ENCODE peak calls at places on chromosomes 3 and 15, in ten cellular contexts. Z is kidney, W is transverse colon, X is mucosa of descending colon, O is choroid plexus epithelial cell, G is spleen, D is PC-9, H is neural crest cell, U is heart left ventricle, A is AG09309. Q is an unnamed sample.
A peak's percentile ranks its signal among the peaks of the same experiment; 100 is the strongest.

GRCh38 chr3:37243811-37244748 is 69.7 kb upstream of the LRRFIP2 start:
- DNase-seq in U (peak; percentile 81), A (peak; percentile 46), X (peak; percentile 84), Z (peak; percentile 94), D (peak; percentile 77), W (peak; percentile 81), H (peak; percentile 42), O (peak; percentile 69), G (peak; percentile 90), Q (peak; percentile 53)

GRCh38 chr3:173841334-173841733 is 443.8 kb downstream of the NLGN1 start:
- DNase-seq in G (no peak), W (no peak), D (no peak), A (no peak), X (no peak), Z (no peak), H (no peak), U (no peak), O (peak; percentile 5), Q (no peak)

GRCh38 chr15:68354923-68355322 is 77.0 kb downstream of the ITGA11 start:
- DNase-seq in A (peak; percentile 96), X (no peak), O (peak; percentile 92), W (no peak), G (no peak), U (no peak), D (peak; percentile 79), H (no peak), Z (no peak), Q (no peak)

GRCh38 chr3:21356402-21356801 is 394.6 kb downstream of the ZNF385D start:
- DNase-seq in D (no peak), X (no peak), G (no peak), Z (no peak), H (no peak), O (no peak), U (no peak), A (peak; percentile 25), W (no peak), Q (no peak)

GRCh38 chr3:125357032-125357658 is 18.0 kb downstream of the ZNF148 start:
- DNase-seq in H (no peak), X (peak; percentile 59), A (no peak), W (peak; percentile 26), O (peak; percentile 37), D (no peak), G (peak; percentile 89), U (peak; percentile 45), Z (peak; percentile 81), Q (peak; percentile 42)

GRCh38 chr15:37767841-37768455 is 166.5 kb upstream of the TMCO5A start:
- DNase-seq in A (no peak), W (no peak), Z (no peak), H (no peak), D (no peak), O (peak; percentile 34), G (no peak), U (no peak), X (no peak), Q (no peak)

GRCh38 chr15:84789762-84790161 is 27.4 kb upstream of the ALPK3 start:
- DNase-seq in D (no peak), Z (no peak), G (no peak), W (no peak), A (no peak), O (no peak), H (no peak), U (no peak), X (no peak), Q (no peak)

GRCh38 chr15:100686021-100686724 is 83.8 kb downstream of the ASB7 start:
- DNase-seq in A (no peak), D (no peak), U (peak; percentile 30), Z (no peak), X (peak; percentile 62), W (no peak), O (no peak), G (no peak), H (no peak), Q (no peak)

DNA sequence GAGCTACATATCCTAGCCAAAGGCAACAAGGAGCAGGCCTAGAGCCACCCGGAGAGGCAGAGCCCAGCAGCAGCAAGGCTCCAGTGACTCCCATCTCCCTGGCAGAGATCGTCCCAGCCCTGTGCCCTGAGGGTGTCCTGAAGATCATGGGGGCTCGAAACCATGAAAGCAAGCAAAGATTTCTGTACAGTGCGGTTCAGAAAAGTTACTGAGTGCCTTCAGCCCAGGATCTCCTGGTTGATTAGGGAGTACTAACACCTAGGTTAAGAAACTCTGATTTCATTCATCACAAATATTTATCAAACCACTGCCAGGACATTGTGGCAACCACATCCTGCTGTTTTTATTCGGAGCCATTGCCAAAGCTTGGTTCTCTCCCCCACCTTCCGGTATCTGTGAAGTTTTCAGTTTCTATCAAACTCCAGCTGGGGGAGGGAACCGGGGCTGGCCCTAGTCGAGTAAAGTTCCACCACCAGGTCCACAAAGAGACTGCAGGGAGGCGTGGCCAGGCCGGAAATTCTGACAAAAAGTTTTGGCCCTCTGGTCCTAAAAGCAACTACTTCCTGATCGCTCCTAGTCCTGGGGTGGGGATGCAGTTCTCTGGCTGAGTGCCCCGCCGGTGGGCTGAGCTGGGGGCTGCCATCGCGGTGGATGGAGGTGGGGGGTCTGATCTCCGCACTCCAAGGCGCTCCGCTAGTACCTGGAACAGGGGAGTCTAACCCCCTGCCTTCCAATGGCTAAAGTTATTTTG is 1.2 kb downstream of the RAB43 start:
- DNase-seq in H (peak; percentile 38), X (peak; percentile 96), O (peak; percentile 92), Z (peak; percentile 97), W (peak; percentile 93), A (peak; percentile 55), G (peak; percentile 97), D (peak; percentile 91), U (peak; percentile 90), Q (peak; percentile 74)
- TF ChIP-seq CTCF in H (peak; percentile 42), X (peak; percentile 9), O (peak; percentile 49), Z (peak; percentile 22), W (peak; percentile 54), A (peak; percentile 39), G (peak; percentile 39), D (no peak), U (peak; percentile 54), Q (peak; percentile 22)

GRCh38 chr3:108208831-108209230 is 13.4 kb downstream of the IFT57 start:
- DNase-seq in U (no peak), X (no peak), A (no peak), D (no peak), Z (no peak), W (no peak), O (no peak), G (no peak), H (no peak), Q (no peak)

GRCh38 chr3:108202080-108202479 is 20.1 kb downstream of the IFT57 start:
- DNase-seq in U (no peak), W (no peak), O (no peak), H (no peak), D (no peak), X (no peak), Z (no peak), G (no peak), A (peak; percentile 56), Q (no peak)

GRCh38 chr3:108200024-108200423 is 22.2 kb downstream of the IFT57 start:
- DNase-seq in X (no peak), Z (no peak), A (no peak), H (no peak), D (no peak), O (no peak), W (no peak), U (no peak), G (no peak), Q (no peak)

GRCh38 chr3:108201258-108201657 is 21.0 kb downstream of the IFT57 start:
- DNase-seq in O (no peak), H (no peak), G (no peak), A (no peak), Z (no peak), W (no peak), X (no peak), D (no peak), U (no peak), Q (no peak)

DNA sequence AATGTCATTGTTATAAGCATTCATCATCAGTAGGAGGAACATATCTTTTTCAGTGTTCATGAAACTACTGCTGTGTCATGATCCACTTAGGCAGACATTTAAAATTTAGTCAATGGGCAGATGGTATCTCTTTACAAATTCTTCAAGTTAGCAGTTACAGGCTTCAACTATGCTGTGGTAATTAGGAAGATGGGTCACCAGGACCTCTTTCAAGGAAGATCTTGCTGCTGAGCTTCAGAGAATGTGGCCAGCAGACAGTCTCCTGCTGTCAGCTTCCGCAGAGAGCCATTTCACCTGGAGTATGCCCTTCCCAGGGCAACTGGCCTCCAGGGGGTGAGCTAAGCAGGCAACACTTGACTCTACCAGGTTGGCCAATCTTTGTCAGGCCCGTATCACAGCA is 19.4 kb downstream of the IFT57 start:
- DNase-seq in U (no peak), D (no peak), W (peak; percentile 13), O (no peak), X (no peak), G (no peak), H (no peak), Z (no peak), A (peak; percentile 20), Q (no peak)
- TF ChIP-seq CTCF in U (no peak), D (no peak), W (no peak), O (no peak), X (no peak), G (no peak), H (no peak), Z (no peak), A (peak; percentile 19), Q (no peak)

GRCh38 chr15:25784876-25785642 is 78.1 kb downstream of the ATP10A start:
- DNase-seq in U (no peak), A (peak; percentile 71), X (no peak), W (no peak), D (no peak), O (no peak), Z (peak; percentile 36), G (no peak), H (no peak), Q (no peak)

GRCh38 chr15:25783134-25783533 is 80.0 kb downstream of the ATP10A start:
- DNase-seq in G (no peak), D (no peak), O (no peak), W (no peak), X (no peak), Z (no peak), U (no peak), H (no peak), A (no peak), Q (no peak)

GRCh38 chr15:25785643-25786029 is 77.5 kb downstream of the ATP10A start:
- DNase-seq in O (no peak), W (no peak), U (no peak), G (no peak), D (no peak), H (no peak), A (no peak), X (no peak), Z (peak; percentile 50), Q (no peak)

GRCh38 chr15:25784141-25784540 is 79.0 kb downstream of the ATP10A start:
- DNase-seq in H (no peak), Z (peak; percentile 41), G (no peak), A (no peak), X (no peak), W (no peak), D (no peak), O (no peak), U (no peak), Q (no peak)

GRCh38 chr15:25783607-25784131 is 79.5 kb downstream of the ATP10A start:
- DNase-seq in H (peak; percentile 31), O (no peak), Z (peak; percentile 68), X (no peak), G (no peak), D (no peak), U (no peak), W (no peak), A (no peak), Q (peak; percentile 61)
- TF ChIP-seq CTCF in H (peak; percentile 48), O (peak; percentile 10), Z (no peak), X (no peak), G (peak; percentile 10), D (peak; percentile 28), U (peak; percentile 28), W (no peak), A (peak; percentile 55), Q (peak; percentile 72)

GRCh38 chr3:120348981-120349818 is at the start of gene LRRC58:
- DNase-seq in U (peak; percentile 88), Z (peak; percentile 97), A (peak; percentile 55), O (peak; percentile 95), H (peak; percentile 77), W (peak; percentile 91), X (peak; percentile 94), G (peak; percentile 98), D (peak; percentile 77), Q (peak; percentile 64)
- TF ChIP-seq CTCF in U (peak; percentile 54), Z (no peak), A (peak; percentile 4), O (peak; percentile 13), H (peak; percentile 49), W (no peak), X (no peak), G (peak; percentile 14), D (no peak), Q (no peak)